ENCODE peak calls at places on chromosomes 11 and 22, in eight cellular contexts. Y is amniotic stem cell; V is activated CD4-positive, alpha-beta T cell treated with anti-CD3 and anti-CD28 coated beads, Interleukin-2, amount 50 U/mL, for 24 hours; C is cardiac fibroblast; D is AG20443; M is kidney glomerular epithelial cell; G is ACHN; E is AG10803. O is an unnamed sample.
A peak's percentile ranks its signal among the peaks of the same experiment; 100 is the strongest.

GRCh38 chr11:61683116-61683515 is 2.9 kb downstream of the DAGLA start:
- DNase-seq in M (no peak), V (no peak), Y (no peak), G (no peak), D (no peak), E (no peak), C (no peak), O (no peak)

GRCh38 chr11:66219846-66220565 is 48.4 kb upstream of the RAB1B start:
- DNase-seq in Y (no peak), M (no peak), G (no peak), C (no peak), D (no peak), V (no peak), E (no peak), O (no peak)

GRCh38 chr11:15773024-15773423 is 583.3 kb downstream of the SOX6 start:
- DNase-seq in D (no peak), E (no peak), Y (no peak), G (no peak), M (no peak), V (no peak), C (no peak), O (no peak)

GRCh38 chr11:129652828-129653227 is 162.8 kb upstream of the TMEM45B start:
- DNase-seq in G (no peak), Y (no peak), M (peak; percentile 35), C (peak; percentile 33), E (no peak), V (no peak), D (no peak), O (no peak)

GRCh38 chr11:112632866-112633505 is 328.2 kb upstream of the NCAM1 start:
- DNase-seq in D (no peak), M (no peak), E (no peak), G (no peak), Y (no peak), C (no peak), V (no peak), O (no peak)

GRCh38 chr22:44697423-44698179 is 4.4 kb upstream of the PRR5 start:
- DNase-seq in V (peak; percentile 73), E (peak; percentile 74), C (peak; percentile 78), G (peak; percentile 73), Y (peak; percentile 27), D (peak; percentile 89), M (peak; percentile 72), O (peak; percentile 48)

GRCh38 chr11:116312560-116313340 is 460.0 kb downstream of the BUD13 start:
- DNase-seq in D (no peak), C (peak; percentile 78), M (peak; percentile 14), G (peak; percentile 19), V (no peak), Y (no peak), E (peak; percentile 28), O (no peak)

GRCh38 chr22:31461699-31462098 is 27.9 kb downstream of the EIF4ENIF1 start:
- DNase-seq in D (no peak), E (no peak), G (no peak), M (no peak), Y (no peak), V (no peak), C (no peak), O (no peak)

O was measured in NCI-H460.